ENCODE peak calls at places on chromosomes 12 and 14, in four cellular contexts. One of them, this sample, is unnamed.

GRCh38 chr12:52434096-52434733 is at the start of gene KRT75:
- DNase-seq in K562: no peak
- DNase-seq in HepG2: no peak
- DNase-seq in H1: no peak
- DNase-seq in this sample: no peak

GRCh38 chr12:132003846-132004245 is 54.1 kb downstream of the EP400 start:
- DNase-seq in H1: no peak
- DNase-seq in K562: no peak
- DNase-seq in HepG2: no peak
- DNase-seq in this sample: no peak

GRCh38 chr14:35234007-35234406 is 58.2 kb upstream of the PSMA6 start:
- DNase-seq in K562: no peak
- DNase-seq in H1: no peak
- DNase-seq in HepG2: no peak
- DNase-seq in this sample: no peak

GRCh38 chr14:68140111-68140741 is 320.6 kb downstream of the RAD51B start:
- DNase-seq in K562: no peak
- DNase-seq in HepG2: peak
- DNase-seq in H1: no peak
- DNase-seq in this sample: no peak

GRCh38 chr12:29149691-29150382 is 759 bp downstream of the FAR2 start:
- DNase-seq in K562: peak
- DNase-seq in H1: no peak
- DNase-seq in HepG2: no peak
- DNase-seq in this sample: no peak

GRCh38 chr12:1594045-1594294 is 411 bp downstream of the FBXL14 start:
- DNase-seq in K562: peak
- DNase-seq in HepG2: no peak
- DNase-seq in H1: no peak
- DNase-seq in this sample: peak

GRCh38 chr12:107511292-107511691 is 174.3 kb upstream of the PWP1 start:
- DNase-seq in HepG2: no peak
- DNase-seq in K562: no peak
- DNase-seq in H1: no peak
- DNase-seq in this sample: no peak

GRCh38 chr12:2801044-2801783 is 6.4 kb downstream of the FKBP4 start:
- DNase-seq in H1: no peak
- DNase-seq in HepG2: no peak
- DNase-seq in K562: no peak
- DNase-seq in this sample: no peak

GRCh38 chr14:51535443-51536044 is 116.2 kb upstream of the FRMD6 start:
- DNase-seq in K562: no peak
- DNase-seq in H1: no peak
- DNase-seq in HepG2: no peak
- DNase-seq in this sample: no peak

GRCh38 chr14:91753501-91754128 is 21.7 kb upstream of the CATSPERB start:
- DNase-seq in H1: no peak
- DNase-seq in HepG2: no peak
- DNase-seq in K562: no peak
- DNase-seq in this sample: no peak

GRCh38 chr14:99036594-99037293 is 235.3 kb downstream of the BCL11B start:
- DNase-seq in H1: no peak
- DNase-seq in K562: no peak
- DNase-seq in HepG2: no peak
- DNase-seq in this sample: no peak

GRCh38 chr12:92034858-92035401 is 110.7 kb downstream of the BTG1 start:
- DNase-seq in HepG2: peak
- DNase-seq in H1: no peak
- DNase-seq in K562: peak
- DNase-seq in this sample: no peak

GRCh38 chr14:35821546-35822411 is 4.4 kb upstream of the BRMS1L start:
- DNase-seq in K562: peak
- DNase-seq in HepG2: peak
- DNase-seq in H1: no peak
- DNase-seq in this sample: no peak

GRCh38 chr12:55703976-55704761 is 3.5 kb downstream of the ITGA7 start:
- DNase-seq in H1: no peak
- DNase-seq in HepG2: no peak
- DNase-seq in K562: no peak
- DNase-seq in this sample: no peak

GRCh38 chr14:34450542-34450915 is 11.5 kb downstream of the SPTSSA start:
- DNase-seq in HepG2: peak
- DNase-seq in H1: no peak
- DNase-seq in K562: no peak
- DNase-seq in this sample: no peak

GRCh38 chr12:85920324-85920947 is 46.3 kb downstream of the NTS start:
- DNase-seq in H1: no peak
- DNase-seq in HepG2: peak
- DNase-seq in K562: peak
- DNase-seq in this sample: no peak

DNA sequence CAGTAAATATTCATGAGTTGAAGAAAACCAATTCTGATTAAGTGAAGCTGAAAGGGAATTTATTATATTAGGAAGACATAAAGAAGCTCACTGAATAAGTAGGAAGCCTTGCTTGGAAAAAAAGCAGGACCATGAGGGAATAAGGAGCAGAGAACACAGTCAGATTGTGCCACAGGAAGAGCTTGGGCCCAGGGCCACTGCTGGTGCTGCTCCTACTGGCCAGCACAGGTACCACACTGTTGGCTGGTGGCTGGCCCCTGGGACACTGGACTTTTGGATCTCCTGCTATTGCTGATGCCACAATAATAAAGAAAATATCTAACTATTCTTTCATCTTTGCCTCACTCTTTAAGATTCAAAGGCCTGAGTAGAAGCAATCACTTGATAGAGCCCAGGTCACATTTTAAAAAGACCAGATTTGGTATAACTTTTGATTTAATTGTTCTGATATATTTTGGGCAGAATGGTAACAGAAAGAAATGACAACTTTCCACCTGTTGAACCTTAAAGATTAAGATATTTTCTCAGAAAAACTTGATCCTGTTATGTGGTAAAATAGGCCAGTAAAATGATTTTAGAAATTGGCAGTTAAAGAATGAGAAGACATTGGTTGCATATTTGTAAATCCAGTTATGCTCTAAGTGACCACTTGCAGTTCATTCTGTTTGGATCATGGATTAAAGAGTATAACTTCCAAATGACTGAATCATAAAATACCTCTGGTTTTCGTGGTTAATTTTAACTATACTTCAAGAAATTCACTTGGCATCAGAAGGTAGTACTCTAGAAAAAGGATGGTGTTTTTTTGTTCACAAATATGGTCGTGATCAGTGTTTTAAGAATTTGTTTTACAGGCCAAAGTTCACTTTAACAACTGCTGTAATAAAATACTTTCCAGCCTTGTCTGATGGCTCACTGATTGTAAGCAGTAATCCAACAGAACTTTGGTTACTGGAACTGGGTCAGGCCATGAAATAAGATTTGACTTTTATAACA is 68.3 kb downstream of the DERA start:
- DNase-seq in H1: no peak
- DNase-seq in HepG2: peak
- DNase-seq in K562: peak
- DNase-seq in this sample: no peak
- TF ChIP-seq TAF1 in H1: no peak
- TF ChIP-seq TAF1 in HepG2: no peak
- TF ChIP-seq TAF1 in K562: no peak
- TF ChIP-seq TAF1 in this sample: no peak

GRCh38 chr12:89861086-89861485 is 152.4 kb upstream of the ATP2B1 start:
- DNase-seq in K562: peak
- DNase-seq in HepG2: no peak
- DNase-seq in H1: no peak
- DNase-seq in this sample: no peak
- TF ChIP-seq TAF1 in K562: no peak
- TF ChIP-seq TAF1 in HepG2: no peak
- TF ChIP-seq TAF1 in H1: no peak
- TF ChIP-seq TAF1 in this sample: no peak

GRCh38 chr14:39472078-39472477 is 39.8 kb upstream of the FBXO33 start:
- DNase-seq in HepG2: no peak
- DNase-seq in H1: no peak
- DNase-seq in K562: no peak
- DNase-seq in this sample: no peak

GRCh38 chr14:39469094-39469710 is 37.0 kb upstream of the FBXO33 start:
- DNase-seq in K562: peak
- DNase-seq in H1: peak
- DNase-seq in HepG2: peak
- DNase-seq in this sample: no peak

GRCh38 chr14:39467889-39468524 is 35.8 kb upstream of the FBXO33 start:
- DNase-seq in K562: peak
- DNase-seq in HepG2: peak
- DNase-seq in H1: peak
- DNase-seq in this sample: no peak
- TF ChIP-seq TAF1 in K562: no peak
- TF ChIP-seq TAF1 in HepG2: no peak
- TF ChIP-seq TAF1 in H1: no peak
- TF ChIP-seq TAF1 in this sample: no peak

GRCh38 chr14:69850086-69850735 is 29.0 kb upstream of the SMOC1 start:
- DNase-seq in H1: no peak
- DNase-seq in HepG2: peak
- DNase-seq in K562: no peak
- DNase-seq in this sample: peak

GRCh38 chr14:69845787-69846186 is 33.4 kb upstream of the SMOC1 start:
- DNase-seq in HepG2: peak
- DNase-seq in K562: no peak
- DNase-seq in H1: no peak
- DNase-seq in this sample: no peak

GRCh38 chr14:69850736-69851112 is 28.5 kb upstream of the SMOC1 start:
- DNase-seq in K562: no peak
- DNase-seq in HepG2: peak
- DNase-seq in H1: no peak
- DNase-seq in this sample: no peak

GRCh38 chr14:69848903-69849391 is 30.3 kb upstream of the SMOC1 start:
- DNase-seq in H1: no peak
- DNase-seq in HepG2: peak
- DNase-seq in K562: no peak
- DNase-seq in this sample: no peak

DNA sequence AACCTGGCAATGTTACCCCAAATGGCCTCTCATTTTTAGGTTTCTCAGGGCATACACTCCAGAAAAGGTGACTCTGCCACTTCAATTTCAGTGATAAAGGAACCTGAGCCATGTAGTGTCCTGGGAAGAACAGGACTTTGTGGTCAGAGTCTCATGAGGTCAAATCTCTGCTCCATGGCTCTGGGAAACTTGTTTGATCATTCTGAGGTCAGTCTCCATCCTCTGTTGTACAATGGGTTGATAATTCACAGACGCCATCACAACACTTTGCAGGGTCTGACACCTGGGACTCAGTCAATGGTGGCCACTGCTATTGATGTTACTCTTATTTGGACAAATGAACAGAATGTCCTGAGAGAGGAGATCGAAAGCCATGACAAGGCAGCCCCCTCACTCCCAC is 31.1 kb upstream of the SMOC1 start:
- DNase-seq in K562: no peak
- DNase-seq in H1: no peak
- DNase-seq in HepG2: peak
- DNase-seq in this sample: no peak
- TF ChIP-seq TAF1 in K562: no peak
- TF ChIP-seq TAF1 in H1: no peak
- TF ChIP-seq TAF1 in HepG2: no peak
- TF ChIP-seq TAF1 in this sample: no peak

GRCh38 chr14:26987734-26988363 is 390.0 kb upstream of the NOVA1 start:
- DNase-seq in K562: no peak
- DNase-seq in H1: no peak
- DNase-seq in HepG2: no peak
- DNase-seq in this sample: no peak
- TF ChIP-seq TAF1 in K562: no peak
- TF ChIP-seq TAF1 in H1: no peak
- TF ChIP-seq TAF1 in HepG2: no peak
- TF ChIP-seq TAF1 in this sample: no peak

This sample was measured in GM12892.